ENCODE peak calls at places on chromosomes 11 and 22, in seven cellular contexts. H, Y, D, R, I, N and W are unnamed samples.

GRCh38 chr22:35299217-35299716 is 427 bp upstream of the TOM1 start:
- DNase-seq in D (no peak), I (no peak), H (peak; percentile 5), N (peak; percentile 20), Y (no peak), R (no peak), W (no peak)

GRCh38 chr22:48870436-48870835 is 957.2 kb downstream of the BRD1 start:
- DNase-seq in Y (no peak), D (no peak), H (no peak), N (no peak), I (no peak), R (no peak), W (no peak)

GRCh38 chr22:25021976-25022711 is 69.6 kb downstream of the KIAA1671 start:
- DNase-seq in Y (no peak), N (no peak), R (no peak), D (no peak), H (no peak), I (no peak), W (no peak)

GRCh38 chr22:48402591-48403031 is 1425.1 kb downstream of the BRD1 start:
- DNase-seq in I (no peak), N (no peak), Y (no peak), D (no peak), R (no peak), H (no peak), W (no peak)

GRCh38 chr11:69646493-69647201 is 5.7 kb downstream of the CCND1 start:
- DNase-seq in D (no peak), N (no peak), Y (no peak), R (peak; percentile 28), I (no peak), H (no peak), W (no peak)

GRCh38 chr11:134752964-134753804 is 341.1 kb upstream of the B3GAT1 start:
- DNase-seq in R (no peak), D (no peak), Y (no peak), N (no peak), I (no peak), H (no peak), W (no peak)

GRCh38 chr22:42688241-42688913 is 32.3 kb downstream of the A4GALT start:
- DNase-seq in I (peak; percentile 65), H (peak; percentile 81), Y (no peak), R (peak; percentile 77), D (peak; percentile 92), N (peak; percentile 98), W (peak; percentile 49)

GRCh38 chr11:45593992-45594391 is 71.4 kb downstream of the CHST1 start:
- DNase-seq in N (no peak), Y (no peak), D (peak; percentile 17), R (no peak), H (no peak), I (peak; percentile 49), W (no peak)

GRCh38 chr11:72828081-72828567 is 13.9 kb downstream of the ATG16L2 start:
- DNase-seq in I (no peak), D (no peak), R (no peak), N (peak; percentile 48), Y (no peak), H (no peak), W (no peak)

GRCh38 chr11:131688056-131688693 is 317.8 kb downstream of the NTM start:
- DNase-seq in I (peak; percentile 35), H (peak; percentile 66), R (peak; percentile 81), N (peak; percentile 48), D (peak; percentile 70), Y (no peak), W (peak; percentile 84)

GRCh38 chr22:35410663-35411034 is 10.7 kb downstream of the MCM5 start:
- DNase-seq in I (no peak), H (no peak), Y (no peak), D (no peak), N (no peak), R (no peak), W (no peak)

GRCh38 chr11:9187616-9188015 is 77.5 kb downstream of the DENND5A start:
- DNase-seq in Y (no peak), H (no peak), N (no peak), R (no peak), I (no peak), D (no peak), W (no peak)

GRCh38 chr11:86475027-86475426 is 100.3 kb downstream of the CCDC81 start:
- DNase-seq in D (no peak), R (no peak), I (no peak), H (no peak), Y (no peak), N (no peak), W (no peak)

GRCh38 chr11:75981546-75981945 is 166.5 kb downstream of the UVRAG start:
- DNase-seq in R (no peak), Y (no peak), I (no peak), H (no peak), N (no peak), D (no peak), W (no peak)

GRCh38 chr22:23893957-23894709 is at the start of gene MIF:
- DNase-seq in D (peak; percentile 94), R (peak; percentile 98), Y (peak; percentile 94), H (peak; percentile 86), I (peak; percentile 93), N (peak; percentile 90), W (peak; percentile 99)

GRCh38 chr22:23233746-23234408 is 53.6 kb downstream of the BCR start:
- DNase-seq in N (peak; percentile 82), D (peak; percentile 71), H (no peak), Y (no peak), R (no peak), I (no peak), W (no peak)

GRCh38 chr11:73752216-73752867 is 8.5 kb downstream of the RAB6A start:
- DNase-seq in H (no peak), I (no peak), Y (no peak), N (no peak), D (no peak), R (no peak), W (no peak)

GRCh38 chr11:61574611-61575010 is 6.3 kb downstream of the SYT7 start:
- DNase-seq in D (no peak), I (no peak), H (no peak), N (no peak), Y (no peak), R (no peak), W (no peak)

GRCh38 chr11:62011881-62012280 is 44.4 kb upstream of the FTH1 start:
- DNase-seq in D (no peak), Y (no peak), N (no peak), I (no peak), R (no peak), H (no peak), W (no peak)

GRCh38 chr11:117146521-117146920 is 2.4 kb downstream of the PAFAH1B2 start:
- DNase-seq in D (peak; percentile 18), I (no peak), R (no peak), Y (no peak), N (peak; percentile 49), H (no peak), W (no peak)

GRCh38 chr11:58576792-58577440 is 1.3 kb upstream of the LPXN start:
- DNase-seq in H (peak; percentile 13), R (no peak), Y (no peak), N (peak; percentile 62), I (peak; percentile 23), D (peak; percentile 6), W (no peak)

GRCh38 chr11:115241899-115242298 is 262.3 kb downstream of the CADM1 start:
- DNase-seq in D (no peak), R (no peak), Y (no peak), N (no peak), I (no peak), H (no peak), W (no peak)